ENCODE peak calls at places on chromosomes 3 and 15, in ten cellular contexts. Q is neural progenitor cell; W is stimulated activated naive CD8-positive, alpha-beta T cell treated with anti-CD3 and anti-CD28 coated beads, Interleukin-15, Interleukin-2, amounts not matched to agents 100 U/mL and 50 U/mL, for 24 hours; X is NCI-H2171 treated with DMSO at 0.1 percent for 48 hours; T is upper lobe of right lung; B is stimulated activated CD4-positive, alpha-beta T cell treated with anti-CD3 and anti-CD28 coated beads, Interleukin-12 subunit alpha, Interleukin-12 subunit beta, amount 100 ng/mL, for 24 hours; G is fibroblast of mammary gland; M is DMS153; U is WTC11; D is NCI-H345. F is an unnamed sample.
A peak's percentile ranks its signal among the peaks of the same experiment; 100 is the strongest.

GRCh38 chr15:85504739-85505676 is 124.6 kb downstream of the AKAP13 start:
- DNase-seq in Q (peak; percentile 66), W (peak; percentile 53), X (peak; percentile 37), T (no peak), B (peak; percentile 17), G (peak; percentile 81), M (peak; percentile 1), U (no peak), D (peak; percentile 8), F (peak; percentile 28)

GRCh38 chr15:60026555-60026954 is 22.4 kb downstream of the FOXB1 start:
- DNase-seq in Q (no peak), W (no peak), X (no peak), T (no peak), B (no peak), G (no peak), M (no peak), U (no peak), D (no peak), F (no peak)

GRCh38 chr3:25137606-25138005 is 290.5 kb upstream of the RARB start:
- DNase-seq in Q (no peak), W (no peak), X (no peak), T (no peak), B (no peak), G (no peak), M (no peak), U (no peak), D (no peak), F (no peak)

GRCh38 chr3:194422188-194422587 is 23.1 kb upstream of the GP5 start:
- DNase-seq in Q (no peak), W (no peak), X (no peak), T (no peak), B (no peak), G (peak; percentile 54), M (no peak), U (no peak), D (no peak), F (no peak)

GRCh38 chr15:58510715-58511465 is 79.1 kb downstream of the LIPC start:
- DNase-seq in Q (no peak), W (no peak), X (no peak), T (no peak), B (no peak), G (peak; percentile 41), M (no peak), U (no peak), D (no peak), F (no peak)

GRCh38 chr15:40787344-40787841 is 17.6 kb downstream of the C15orf62 start:
- DNase-seq in Q (no peak), W (peak; percentile 74), X (peak; percentile 21), T (peak; percentile 73), B (peak; percentile 66), G (peak; percentile 79), M (peak; percentile 88), U (peak; percentile 80), D (peak; percentile 96), F (peak; percentile 85)

GRCh38 chr15:75452968-75453702 is 1.6 kb upstream of the SIN3A start:
- DNase-seq in Q (peak; percentile 81), W (peak; percentile 80), X (peak; percentile 65), T (peak; percentile 76), B (peak; percentile 63), G (peak; percentile 21), M (no peak), U (peak; percentile 74), D (peak; percentile 22), F (peak; percentile 54)

GRCh38 chr3:186060222-186060621 is 48.7 kb downstream of the ETV5 start:
- DNase-seq in Q (no peak), W (peak; percentile 21), X (no peak), T (no peak), B (peak; percentile 31), G (no peak), M (no peak), U (no peak), D (no peak), F (no peak)

GRCh38 chr3:50551293-50552057 is 16.1 kb downstream of the C3orf18 start:
- DNase-seq in Q (no peak), W (no peak), X (no peak), T (no peak), B (no peak), G (no peak), M (no peak), U (no peak), D (no peak), F (no peak)

GRCh38 chr15:95559875-95560394 is 770.6 kb upstream of the NR2F2 start:
- DNase-seq in Q (no peak), W (no peak), X (no peak), T (no peak), B (no peak), G (peak; percentile 95), M (no peak), U (no peak), D (no peak), F (no peak)

GRCh38 chr3:108099203-108099602 is 8.4 kb upstream of the CD47 start:
- DNase-seq in Q (peak; percentile 23), W (no peak), X (peak; percentile 53), T (no peak), B (no peak), G (peak; percentile 35), M (no peak), U (no peak), D (no peak), F (no peak)

GRCh38 chr15:78872972-78873795 is 494 bp downstream of the MORF4L1 start:
- DNase-seq in Q (peak; percentile 98), W (peak; percentile 91), X (peak; percentile 91), T (peak; percentile 91), B (peak; percentile 89), G (peak; percentile 89), M (peak; percentile 35), U (peak; percentile 91), D (peak; percentile 85), F (peak; percentile 92)

GRCh38 chr3:15153103-15153502 is 52.9 kb upstream of the CAPN7 start:
- DNase-seq in Q (no peak), W (no peak), X (no peak), T (no peak), B (no peak), G (no peak), M (no peak), U (no peak), D (no peak), F (no peak)

GRCh38 chr3:172376402-172376801 is 71.9 kb downstream of the GHSR start:
- DNase-seq in Q (no peak), W (no peak), X (no peak), T (no peak), B (no peak), G (no peak), M (no peak), U (no peak), D (no peak), F (no peak)

GRCh38 chr15:66741646-66742045 is 39.6 kb downstream of the SMAD6 start:
- DNase-seq in Q (no peak), W (no peak), X (no peak), T (no peak), B (no peak), G (no peak), M (no peak), U (no peak), D (no peak), F (no peak)

GRCh38 chr3:85567074-85567676 is 608.4 kb downstream of the CADM2 start:
- DNase-seq in Q (peak; percentile 82), W (peak; percentile 28), X (peak; percentile 3), T (no peak), B (peak; percentile 3), G (peak; percentile 38), M (no peak), U (peak; percentile 67), D (peak; percentile 3), F (peak; percentile 50)

GRCh38 chr3:17313746-17314145 is 428.7 kb downstream of the TBC1D5 start:
- DNase-seq in Q (no peak), W (no peak), X (no peak), T (no peak), B (no peak), G (no peak), M (no peak), U (no peak), D (no peak), F (no peak)

GRCh38 chr3:143239026-143239425 is 119.5 kb downstream of the CHST2 start:
- DNase-seq in Q (no peak), W (no peak), X (no peak), T (no peak), B (no peak), G (no peak), M (no peak), U (no peak), D (no peak), F (no peak)

GRCh38 chr3:195186041-195186709 is 84.8 kb downstream of the XXYLT1 start:
- DNase-seq in Q (no peak), W (peak; percentile 41), X (no peak), T (no peak), B (no peak), G (no peak), M (no peak), U (no peak), D (no peak), F (no peak)

GRCh38 chr3:103794656-103795055 is 1359.8 kb downstream of the ZPLD1 start:
- DNase-seq in Q (peak; percentile 42), W (no peak), X (no peak), T (no peak), B (no peak), G (no peak), M (no peak), U (no peak), D (no peak), F (no peak)

GRCh38 chr15:77025941-77026411 is 31.1 kb downstream of the PSTPIP1 start:
- DNase-seq in Q (no peak), W (peak; percentile 1), X (no peak), T (peak; percentile 57), B (no peak), G (no peak), M (no peak), U (peak; percentile 3), D (no peak), F (no peak)

GRCh38 chr15:31360843-31361763 is 34.5 kb downstream of the KLF13 start:
- DNase-seq in Q (peak; percentile 51), W (peak; percentile 70), X (peak; percentile 83), T (peak; percentile 71), B (no peak), G (no peak), M (peak; percentile 26), U (no peak), D (peak; percentile 82), F (peak; percentile 81)

GRCh38 chr3:182327196-182327681 is 466.1 kb upstream of the ATP11B start:
- DNase-seq in Q (no peak), W (no peak), X (no peak), T (no peak), B (no peak), G (no peak), M (no peak), U (peak; percentile 23), D (no peak), F (no peak)

GRCh38 chr15:58378241-58379085 is 53.3 kb upstream of the LIPC start:
- DNase-seq in Q (no peak), W (no peak), X (no peak), T (no peak), B (no peak), G (peak; percentile 57), M (no peak), U (no peak), D (no peak), F (no peak)

GRCh38 chr3:151372063-151372820 is 12.3 kb downstream of the P2RY12 start:
- DNase-seq in Q (no peak), W (no peak), X (no peak), T (no peak), B (no peak), G (peak; percentile 61), M (no peak), U (no peak), D (no peak), F (no peak)

GRCh38 chr3:172760406-172760805 is 9.9 kb downstream of the ECT2 start:
- DNase-seq in Q (no peak), W (no peak), X (no peak), T (no peak), B (no peak), G (peak; percentile 83), M (no peak), U (no peak), D (no peak), F (no peak)

GRCh38 chr3:184282941-184283340 is 7.1 kb downstream of the ECE2 start:
- DNase-seq in Q (no peak), W (no peak), X (peak; percentile 48), T (no peak), B (no peak), G (peak; percentile 38), M (no peak), U (no peak), D (no peak), F (no peak)

GRCh38 chr3:178804606-178805005 is 267.0 kb downstream of the ZMAT3 start:
- DNase-seq in Q (no peak), W (no peak), X (no peak), T (no peak), B (no peak), G (no peak), M (no peak), U (no peak), D (no peak), F (no peak)